ENCODE peak calls at places on chromosomes 12 and 14, in four cellular contexts. V is left lung, E is cardiac muscle cell, Z is left ventricle myocardium inferior. W is an unnamed sample.

GRCh38 chr14:54603362-54603761 is 36.4 kb downstream of the SAMD4A start:
- DNase-seq in V (no peak), E (no peak), Z (no peak), W (no peak)

GRCh38 chr12:74119811-74120362 is 417.7 kb upstream of the ATXN7L3B start:
- DNase-seq in V (no peak), E (no peak), Z (no peak), W (no peak)

GRCh38 chr12:99609455-99610181 is 37.9 kb upstream of the GARIN6 start:
- DNase-seq in V (no peak), E (no peak), Z (no peak), W (no peak)

GRCh38 chr14:64539186-64539552 is 1.4 kb upstream of the HSPA2 start:
- DNase-seq in V (no peak), E (no peak), Z (no peak), W (no peak)

GRCh38 chr14:88541324-88541723 is 13.5 kb downstream of the PTPN21 start:
- DNase-seq in V (no peak), E (no peak), Z (no peak), W (no peak)

GRCh38 chr14:64958743-64959142 is 13.4 kb downstream of the RAB15 start:
- DNase-seq in V (no peak), E (no peak), Z (no peak), W (no peak)

GRCh38 chr12:9241301-9241700 is 33.1 kb upstream of the PZP start:
- DNase-seq in V (no peak), E (no peak), Z (no peak), W (no peak)

GRCh38 chr12:48105867-48106563 is at the start of gene SENP1:
- DNase-seq in V (peak; percentile 88), E (peak; percentile 85), Z (peak; percentile 90), W (peak; percentile 92)

GRCh38 chr14:27715561-27715960 is 1051.0 kb upstream of the FOXG1 start:
- DNase-seq in V (no peak), E (no peak), Z (no peak), W (no peak)

DNA sequence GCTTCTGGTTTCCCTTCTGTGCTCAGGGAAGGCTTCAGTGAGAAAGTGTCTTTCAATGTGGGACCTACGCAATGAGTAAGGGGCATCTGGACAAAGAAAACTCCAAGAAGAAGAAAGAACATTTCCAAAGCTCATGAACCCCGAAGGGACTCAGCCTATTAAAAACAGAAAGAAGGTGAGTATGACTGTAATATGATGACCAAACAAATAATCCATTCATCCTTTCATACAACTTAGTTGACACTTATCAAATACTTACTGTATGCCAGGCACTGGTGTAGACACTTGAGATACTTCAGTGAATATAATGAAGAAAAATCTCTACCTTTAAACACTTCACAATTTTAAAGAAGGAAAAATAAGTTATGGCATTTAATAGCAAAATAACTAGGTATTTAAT is 1054.2 kb upstream of the FOXG1 start:
- DNase-seq in V (no peak), E (no peak), Z (no peak), W (no peak)
- H3K9me3 ChIP-seq in V (no peaks in the 10 kb centered on the region), E (no peaks in the 10 kb centered on the region), Z (peaks cover 74% of the 10 kb centered on the region), W (peaks cover 10% of the 10 kb centered on the region)

GRCh38 chr14:32763673-32764072 is 175.0 kb upstream of the NPAS3 start:
- DNase-seq in V (no peak), E (no peak), Z (no peak), W (no peak)
- H3K9me3 ChIP-seq in V (no peaks in the 10 kb centered on the region), E (no peaks in the 10 kb centered on the region), Z (no peaks in the 10 kb centered on the region), W (no peaks in the 10 kb centered on the region)

GRCh38 chr12:34598352-34598827 is 576.1 kb downstream of the ALG10 start:
- DNase-seq in V (no peak), E (no peak), Z (no peak), W (peak; percentile 20)

GRCh38 chr12:34599530-34600513 is 577.5 kb downstream of the ALG10 start:
- DNase-seq in V (no peak), E (no peak), Z (no peak), W (peak; percentile 21)

GRCh38 chr12:34600592-34601462 is 578.5 kb downstream of the ALG10 start:
- DNase-seq in V (no peak), E (no peak), Z (no peak), W (peak; percentile 32)

GRCh38 chr12:34597548-34598351 is 575.5 kb downstream of the ALG10 start:
- DNase-seq in V (no peak), E (no peak), Z (no peak), W (no peak)

GRCh38 chr12:34598851-34599529 is 576.7 kb downstream of the ALG10 start:
- DNase-seq in V (no peak), E (no peak), Z (no peak), W (peak; percentile 22)
- H3K9me3 ChIP-seq in V (no peaks in the 10 kb centered on the region), E (no peaks in the 10 kb centered on the region), Z (peaks cover 100% of the 10 kb centered on the region), W (peaks cover 77% of the 10 kb centered on the region)

DNA sequence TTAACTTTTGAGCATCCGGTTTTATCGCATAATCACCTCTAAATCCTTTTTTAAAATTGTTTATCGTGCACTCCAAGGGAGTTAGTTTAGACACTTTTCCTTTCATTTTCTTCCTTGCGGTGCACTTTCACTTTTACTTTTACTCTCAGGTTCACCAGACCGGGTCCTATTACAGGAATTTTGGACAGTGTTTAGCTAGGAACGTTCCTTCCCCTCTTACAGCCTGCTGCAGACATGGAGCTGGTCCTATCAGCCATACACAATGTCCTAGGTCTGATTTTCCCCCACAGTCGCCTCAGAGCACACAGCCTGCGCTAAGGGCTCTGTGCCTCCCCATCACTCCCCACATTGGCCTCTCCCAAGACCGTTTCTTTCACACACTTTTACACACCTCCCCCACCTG is 103.9 kb downstream of the ALG10 start:
- DNase-seq in V (no peak), E (no peak), Z (no peak), W (no peak)
- H3K9me3 ChIP-seq in V (no peaks in the 10 kb centered on the region), E (no peaks in the 10 kb centered on the region), Z (no peaks in the 10 kb centered on the region), W (peaks cover 4% of the 10 kb centered on the region)